ENCODE peak calls at places on chromosome 6, in six cellular contexts. One of them, this sample, is unnamed. For H3K4me1, the result is how much of the 10 kb centered on the place peaks cover.

GRCh38 chr6:43773050-43773956 is 3.3 kb downstream of the VEGFA start:
- DNase-seq in MM.1S: peak
- DNase-seq in uterus: peak
- DNase-seq in upper lobe of right lung: peak
- DNase-seq in CD8-positive, alpha-beta T cell: no peak
- DNase-seq in prostate gland: peak
- DNase-seq in this sample: peak

GRCh38 chr6:169839898-169840631 is 88.6 kb downstream of the ERMARD start:
- DNase-seq in CD8-positive, alpha-beta T cell: no peak
- DNase-seq in upper lobe of right lung: peak
- DNase-seq in uterus: no peak
- DNase-seq in prostate gland: peak
- DNase-seq in MM.1S: no peak
- DNase-seq in this sample: peak

GRCh38 chr6:24890471-24890870 is 45.3 kb downstream of the RIPOR2 start:
- DNase-seq in upper lobe of right lung: no peak
- DNase-seq in uterus: no peak
- DNase-seq in prostate gland: no peak
- DNase-seq in MM.1S: no peak
- DNase-seq in CD8-positive, alpha-beta T cell: no peak
- DNase-seq in this sample: no peak

GRCh38 chr6:169647637-169648036 is 54.2 kb downstream of the WDR27 start:
- DNase-seq in CD8-positive, alpha-beta T cell: no peak
- DNase-seq in uterus: no peak
- DNase-seq in upper lobe of right lung: no peak
- DNase-seq in MM.1S: no peak
- DNase-seq in prostate gland: no peak
- DNase-seq in this sample: no peak

GRCh38 chr6:121055572-121056163 is 278.6 kb downstream of the TBC1D32 start:
- DNase-seq in prostate gland: no peak
- DNase-seq in uterus: no peak
- DNase-seq in upper lobe of right lung: no peak
- DNase-seq in MM.1S: peak
- DNase-seq in CD8-positive, alpha-beta T cell: no peak
- DNase-seq in this sample: no peak

GRCh38 chr6:101380861-101381630 is 12.5 kb upstream of the GRIK2 start:
- DNase-seq in prostate gland: no peak
- DNase-seq in CD8-positive, alpha-beta T cell: no peak
- DNase-seq in MM.1S: no peak
- DNase-seq in upper lobe of right lung: no peak
- DNase-seq in uterus: no peak
- DNase-seq in this sample: no peak

GRCh38 chr6:156449569-156449968 is 327.6 kb upstream of the ARID1B start:
- DNase-seq in uterus: no peak
- DNase-seq in MM.1S: no peak
- DNase-seq in upper lobe of right lung: no peak
- DNase-seq in prostate gland: no peak
- DNase-seq in CD8-positive, alpha-beta T cell: no peak
- DNase-seq in this sample: no peak

GRCh38 chr6:3603443-3604130 is 146.7 kb upstream of the SLC22A23 start:
- DNase-seq in MM.1S: no peak
- DNase-seq in prostate gland: no peak
- DNase-seq in CD8-positive, alpha-beta T cell: no peak
- DNase-seq in uterus: no peak
- DNase-seq in upper lobe of right lung: no peak
- DNase-seq in this sample: no peak

GRCh38 chr6:150275489-150275888 is 93.3 kb upstream of the IYD start:
- DNase-seq in uterus: no peak
- DNase-seq in MM.1S: no peak
- DNase-seq in CD8-positive, alpha-beta T cell: no peak
- DNase-seq in upper lobe of right lung: no peak
- DNase-seq in prostate gland: no peak
- DNase-seq in this sample: no peak

GRCh38 chr6:167349816-167350215 is 24.9 kb downstream of the TTLL2 start:
- DNase-seq in MM.1S: no peak
- DNase-seq in prostate gland: no peak
- DNase-seq in CD8-positive, alpha-beta T cell: no peak
- DNase-seq in upper lobe of right lung: no peak
- DNase-seq in uterus: no peak
- DNase-seq in this sample: no peak

GRCh38 chr6:70234561-70235236 is 68.2 kb downstream of the COL9A1 start:
- DNase-seq in CD8-positive, alpha-beta T cell: no peak
- DNase-seq in uterus: no peak
- DNase-seq in upper lobe of right lung: no peak
- DNase-seq in MM.1S: peak
- DNase-seq in prostate gland: no peak
- DNase-seq in this sample: no peak

GRCh38 chr6:45697605-45698004 is 318.1 kb downstream of the CLIC5 start:
- DNase-seq in CD8-positive, alpha-beta T cell: no peak
- DNase-seq in uterus: no peak
- DNase-seq in upper lobe of right lung: no peak
- DNase-seq in prostate gland: no peak
- DNase-seq in MM.1S: no peak
- DNase-seq in this sample: no peak

GRCh38 chr6:68654134-68654533 is 19.1 kb downstream of the ADGRB3 start:
- DNase-seq in upper lobe of right lung: no peak
- DNase-seq in prostate gland: no peak
- DNase-seq in uterus: no peak
- DNase-seq in MM.1S: no peak
- DNase-seq in CD8-positive, alpha-beta T cell: no peak
- DNase-seq in this sample: no peak

GRCh38 chr6:117906905-117907599 is at the start of gene SLC35F1:
- DNase-seq in CD8-positive, alpha-beta T cell: no peak
- DNase-seq in prostate gland: peak
- DNase-seq in uterus: no peak
- DNase-seq in MM.1S: peak
- DNase-seq in upper lobe of right lung: peak
- DNase-seq in this sample: peak

GRCh38 chr6:125104425-125104824 is 49.1 kb upstream of the TPD52L1 start:
- DNase-seq in prostate gland: peak
- DNase-seq in CD8-positive, alpha-beta T cell: no peak
- DNase-seq in upper lobe of right lung: no peak
- DNase-seq in uterus: no peak
- DNase-seq in MM.1S: no peak
- DNase-seq in this sample: no peak

GRCh38 chr6:107665386-107665785 is 158.7 kb downstream of the SCML4 start:
- DNase-seq in uterus: no peak
- DNase-seq in CD8-positive, alpha-beta T cell: no peak
- DNase-seq in upper lobe of right lung: no peak
- DNase-seq in MM.1S: no peak
- DNase-seq in prostate gland: no peak
- DNase-seq in this sample: no peak

GRCh38 chr6:130961148-130961547 is 101.9 kb downstream of the EPB41L2 start:
- DNase-seq in upper lobe of right lung: no peak
- DNase-seq in uterus: no peak
- DNase-seq in CD8-positive, alpha-beta T cell: no peak
- DNase-seq in MM.1S: no peak
- DNase-seq in prostate gland: no peak
- DNase-seq in this sample: no peak

GRCh38 chr6:10968776-10969175 is 75.3 kb downstream of the ELOVL2 start:
- DNase-seq in prostate gland: no peak
- DNase-seq in CD8-positive, alpha-beta T cell: no peak
- DNase-seq in upper lobe of right lung: no peak
- DNase-seq in uterus: no peak
- DNase-seq in MM.1S: no peak
- DNase-seq in this sample: no peak

GRCh38 chr6:35483892-35484645 is 12.8 kb downstream of the TEAD3 start:
- DNase-seq in uterus: no peak
- DNase-seq in prostate gland: no peak
- DNase-seq in MM.1S: no peak
- DNase-seq in CD8-positive, alpha-beta T cell: no peak
- DNase-seq in upper lobe of right lung: no peak
- DNase-seq in this sample: no peak

GRCh38 chr6:35484921-35485392 is 11.9 kb downstream of the TEAD3 start:
- DNase-seq in upper lobe of right lung: no peak
- DNase-seq in CD8-positive, alpha-beta T cell: no peak
- DNase-seq in uterus: no peak
- DNase-seq in prostate gland: no peak
- DNase-seq in MM.1S: no peak
- DNase-seq in this sample: peak

GRCh38 chr6:35487653-35488516 is 9.0 kb downstream of the TEAD3 start:
- DNase-seq in uterus: peak
- DNase-seq in upper lobe of right lung: peak
- DNase-seq in prostate gland: peak
- DNase-seq in MM.1S: no peak
- DNase-seq in CD8-positive, alpha-beta T cell: no peak
- DNase-seq in this sample: peak

GRCh38 chr6:35485402-35485877 is 11.4 kb downstream of the TEAD3 start:
- DNase-seq in prostate gland: no peak
- DNase-seq in upper lobe of right lung: peak
- DNase-seq in CD8-positive, alpha-beta T cell: no peak
- DNase-seq in uterus: peak
- DNase-seq in MM.1S: no peak
- DNase-seq in this sample: peak

DNA sequence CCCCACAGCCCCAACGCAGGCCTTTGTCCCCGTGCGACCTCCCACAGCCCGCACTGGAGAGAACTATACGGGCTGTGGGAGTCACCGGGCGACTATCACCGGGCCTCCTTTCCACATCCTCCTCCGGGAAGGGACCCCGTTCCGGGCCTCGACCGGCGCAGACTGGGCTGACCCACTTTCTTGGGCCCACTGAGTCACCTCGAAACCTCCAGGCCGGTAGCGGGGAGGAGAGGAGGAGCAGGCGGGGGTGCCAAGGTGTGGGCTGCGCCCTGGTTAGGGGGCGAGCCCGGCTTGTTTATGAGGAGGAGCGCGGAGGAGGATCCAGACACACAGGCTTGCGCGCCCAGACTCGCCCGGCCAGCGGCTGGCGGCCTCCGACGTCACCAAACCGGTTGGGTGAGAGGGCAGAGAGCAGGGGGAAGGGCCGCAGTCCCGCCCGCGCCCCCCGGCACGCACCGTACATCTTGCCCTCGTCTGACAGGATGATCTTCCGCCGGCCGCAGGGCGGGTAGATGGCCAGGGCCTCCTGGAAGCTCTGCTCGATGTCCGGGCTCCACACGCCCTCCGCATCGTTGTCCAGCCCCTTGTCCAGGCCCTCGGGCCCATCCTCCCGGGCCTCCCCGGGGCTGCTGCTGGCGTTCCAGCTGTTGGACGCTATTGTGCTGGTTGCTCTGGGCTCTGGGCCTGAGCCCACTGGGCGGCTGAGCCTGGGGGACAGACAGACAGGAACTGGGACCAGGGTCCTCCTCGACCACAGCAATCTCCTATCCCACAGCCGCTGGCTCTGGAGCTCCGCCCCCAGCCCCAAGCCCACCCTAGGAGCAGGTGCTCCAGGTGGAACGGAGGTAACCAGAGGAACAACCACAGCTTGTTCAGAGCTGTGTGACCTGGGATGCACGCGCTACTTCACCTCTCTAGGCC is 10.6 kb downstream of the TEAD3 start:
- DNase-seq in upper lobe of right lung: peak
- DNase-seq in prostate gland: peak
- DNase-seq in uterus: peak
- DNase-seq in MM.1S: no peak
- DNase-seq in CD8-positive, alpha-beta T cell: no peak
- DNase-seq in this sample: peak
- H3K4me3 ChIP-seq in upper lobe of right lung: peak
- H3K4me3 ChIP-seq in prostate gland: no peak
- H3K4me3 ChIP-seq in uterus: peak
- H3K4me3 ChIP-seq in MM.1S: no peak
- H3K4me3 ChIP-seq in CD8-positive, alpha-beta T cell: no peak
- H3K4me3 ChIP-seq in this sample: no peak

GRCh38 chr6:15327271-15327670 is 81.4 kb downstream of the JARID2 start:
- DNase-seq in uterus: no peak
- DNase-seq in CD8-positive, alpha-beta T cell: no peak
- DNase-seq in upper lobe of right lung: no peak
- DNase-seq in MM.1S: no peak
- DNase-seq in prostate gland: no peak
- DNase-seq in this sample: no peak
- H3K4me1 ChIP-seq in uterus: under half
- H3K4me1 ChIP-seq in CD8-positive, alpha-beta T cell: half or more
- H3K4me1 ChIP-seq in upper lobe of right lung: under half
- H3K4me1 ChIP-seq in MM.1S: under half
- H3K4me1 ChIP-seq in prostate gland: under half
- H3K4me1 ChIP-seq in this sample: under half

GRCh38 chr6:138085839-138086222 is 21.4 kb downstream of the PERP start:
- DNase-seq in MM.1S: no peak
- DNase-seq in uterus: no peak
- DNase-seq in prostate gland: no peak
- DNase-seq in CD8-positive, alpha-beta T cell: no peak
- DNase-seq in upper lobe of right lung: no peak
- DNase-seq in this sample: no peak

GRCh38 chr6:138089325-138089724 is 17.9 kb downstream of the PERP start:
- DNase-seq in upper lobe of right lung: no peak
- DNase-seq in uterus: no peak
- DNase-seq in CD8-positive, alpha-beta T cell: no peak
- DNase-seq in MM.1S: no peak
- DNase-seq in prostate gland: no peak
- DNase-seq in this sample: no peak

GRCh38 chr6:138087549-138087948 is 19.7 kb downstream of the PERP start:
- DNase-seq in prostate gland: no peak
- DNase-seq in MM.1S: no peak
- DNase-seq in CD8-positive, alpha-beta T cell: no peak
- DNase-seq in upper lobe of right lung: no peak
- DNase-seq in uterus: no peak
- DNase-seq in this sample: peak

GRCh38 chr6:138086573-138087196 is 20.5 kb downstream of the PERP start:
- DNase-seq in uterus: no peak
- DNase-seq in CD8-positive, alpha-beta T cell: no peak
- DNase-seq in upper lobe of right lung: no peak
- DNase-seq in prostate gland: peak
- DNase-seq in MM.1S: no peak
- DNase-seq in this sample: peak

DNA sequence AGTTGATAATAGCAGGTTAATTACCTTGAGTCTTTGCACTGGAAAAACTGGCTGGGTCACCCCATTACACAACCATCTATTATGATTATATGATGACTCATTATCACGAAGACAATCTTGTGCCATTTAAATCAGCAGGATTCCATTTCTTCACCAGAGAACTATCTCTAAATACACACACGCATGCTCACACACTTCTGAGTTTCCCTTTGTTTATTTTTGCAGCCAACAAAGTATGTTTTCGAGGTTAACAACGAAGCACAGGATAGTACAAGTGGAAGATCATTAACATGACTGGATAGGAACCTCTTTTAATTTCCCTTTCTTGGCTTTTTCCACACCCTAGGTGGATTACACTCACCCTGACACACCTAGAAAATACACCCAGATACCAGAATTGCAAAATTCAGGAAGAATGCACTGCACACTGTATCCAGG is 18.9 kb downstream of the PERP start:
- DNase-seq in CD8-positive, alpha-beta T cell: no peak
- DNase-seq in MM.1S: no peak
- DNase-seq in upper lobe of right lung: no peak
- DNase-seq in uterus: no peak
- DNase-seq in prostate gland: peak
- DNase-seq in this sample: no peak
- H3K27ac ChIP-seq in CD8-positive, alpha-beta T cell: no peak
- H3K27ac ChIP-seq in MM.1S: no peak
- H3K27ac ChIP-seq in upper lobe of right lung: no peak
- H3K27ac ChIP-seq in uterus: no peak
- H3K27ac ChIP-seq in prostate gland: peak
- H3K27ac ChIP-seq in this sample: no peak

DNA sequence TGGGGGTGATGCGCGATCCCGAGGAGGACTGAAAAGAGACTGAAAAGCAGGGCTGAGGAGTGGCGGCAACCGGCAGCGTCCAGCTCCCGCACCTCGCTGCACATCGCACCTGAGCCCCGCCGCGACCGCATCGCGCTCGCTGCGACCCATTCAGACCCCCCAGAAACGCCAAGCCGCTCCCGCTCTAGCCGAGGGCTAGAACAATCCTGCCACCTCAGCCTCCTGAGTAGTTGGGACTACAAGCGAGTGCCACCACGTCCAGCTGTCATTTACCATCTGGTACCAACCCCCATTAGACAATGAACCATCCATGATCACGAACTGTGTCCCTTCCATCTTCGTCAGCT is 33.2 kb downstream of the HLA-A start:
- DNase-seq in upper lobe of right lung: no peak
- DNase-seq in uterus: no peak
- DNase-seq in CD8-positive, alpha-beta T cell: no peak
- DNase-seq in prostate gland: no peak
- DNase-seq in MM.1S: no peak
- DNase-seq in this sample: no peak
- H3K4me3 ChIP-seq in upper lobe of right lung: peak
- H3K4me3 ChIP-seq in uterus: peak
- H3K4me3 ChIP-seq in CD8-positive, alpha-beta T cell: peak
- H3K4me3 ChIP-seq in prostate gland: peak
- H3K4me3 ChIP-seq in MM.1S: no peak
- H3K4me3 ChIP-seq in this sample: peak

This sample was measured in endodermal cell.